ENCODE peak calls at places on chromosomes 6 and 20, in seven cellular contexts. I is smooth muscle cell of the brain vasculature, A is kidney glomerular epithelial cell, L is brain microvascular endothelial cell, T is non-pigmented ciliary epithelial cell, P is NCI-H460, V is fibroblast of mammary gland. S is an unnamed sample.

GRCh38 chr6:53465732-53466131 is 79.2 kb downstream of the GCLC start:
- DNase-seq in I (no peak), A (no peak), L (no peak), T (no peak), P (no peak), V (peak), S (no peak)

GRCh38 chr6:29853245-29853644 is 25.6 kb downstream of the HLA-G start:
- DNase-seq in I (no peak), A (no peak), L (no peak), T (no peak), P (no peak), V (no peak), S (no peak)

GRCh38 chr20:64112691-64113443 is 5.5 kb upstream of the NPBWR2 start:
- DNase-seq in I (no peak), A (no peak), L (no peak), T (no peak), P (no peak), V (no peak), S (no peak)

GRCh38 chr20:19114410-19114809 is 98.0 kb upstream of the SLC24A3 start:
- DNase-seq in I (no peak), A (no peak), L (no peak), T (no peak), P (no peak), V (no peak), S (no peak)

GRCh38 chr6:85015396-85015990 is 251.1 kb upstream of the TBX18 start:
- DNase-seq in I (peak), A (peak), L (peak), T (peak), P (peak), V (peak), S (no peak)

GRCh38 chr6:163405412-163406309 is 8.9 kb upstream of the QKI start:
- DNase-seq in I (no peak), A (no peak), L (no peak), T (no peak), P (no peak), V (peak), S (no peak)

GRCh38 chr6:143406673-143407072 is 43.8 kb downstream of the ADAT2 start:
- DNase-seq in I (no peak), A (no peak), L (no peak), T (no peak), P (no peak), V (no peak), S (no peak)

GRCh38 chr6:169899481-169900145 is 148.2 kb downstream of the ERMARD start:
- DNase-seq in I (no peak), A (no peak), L (no peak), T (no peak), P (no peak), V (no peak), S (no peak)

GRCh38 chr6:130069471-130069870 is 51.1 kb downstream of the L3MBTL3 start:
- DNase-seq in I (no peak), A (no peak), L (no peak), T (no peak), P (no peak), V (no peak), S (no peak)

GRCh38 chr20:44336725-44337380 is at the start of gene R3HDML:
- DNase-seq in I (no peak), A (no peak), L (no peak), T (no peak), P (no peak), V (no peak), S (no peak)

GRCh38 chr20:50980851-50981713 is 22.5 kb downstream of the MOCS3 start:
- DNase-seq in I (no peak), A (peak), L (peak), T (no peak), P (peak), V (peak), S (peak)

GRCh38 chr6:167829513-167829912 is 2.8 kb downstream of the AFDN start:
- DNase-seq in I (no peak), A (no peak), L (no peak), T (no peak), P (no peak), V (no peak), S (no peak)

GRCh38 chr6:65671922-65672321 is 35.1 kb downstream of the EYS start:
- DNase-seq in I (no peak), A (no peak), L (no peak), T (no peak), P (no peak), V (no peak), S (no peak)

GRCh38 chr20:3068986-3069900 is 2.2 kb upstream of the OXT start:
- DNase-seq in I (no peak), A (no peak), L (peak), T (no peak), P (no peak), V (peak), S (no peak)

GRCh38 chr6:84979541-84979940 is 215.1 kb upstream of the TBX18 start:
- DNase-seq in I (peak), A (no peak), L (peak), T (peak), P (no peak), V (peak), S (no peak)

GRCh38 chr6:20447581-20448132 is 46.0 kb downstream of the E2F3 start:
- DNase-seq in I (no peak), A (no peak), L (no peak), T (no peak), P (no peak), V (peak), S (no peak)

GRCh38 chr6:157456524-157456829 is 75.5 kb downstream of the ZDHHC14 start:
- DNase-seq in I (no peak), A (peak), L (no peak), T (no peak), P (no peak), V (no peak), S (no peak)

GRCh38 chr20:35039146-35039545 is 53.5 kb downstream of the TRPC4AP start:
- DNase-seq in I (no peak), A (peak), L (no peak), T (no peak), P (no peak), V (no peak), S (no peak)

GRCh38 chr6:38180586-38180985 is 361.1 kb downstream of the ZFAND3 start:
- DNase-seq in I (no peak), A (no peak), L (no peak), T (no peak), P (no peak), V (no peak), S (no peak)

GRCh38 chr20:57289401-57290177 is 23.1 kb upstream of the BMP7 start:
- DNase-seq in I (no peak), A (peak), L (no peak), T (no peak), P (no peak), V (no peak), S (no peak)

GRCh38 chr6:12969933-12970332 is 253.4 kb downstream of the PHACTR1 start:
- DNase-seq in I (no peak), A (peak), L (no peak), T (no peak), P (no peak), V (peak), S (no peak)

GRCh38 chr6:101294676-101295075 is 98.8 kb upstream of the GRIK2 start:
- DNase-seq in I (no peak), A (no peak), L (peak), T (no peak), P (no peak), V (peak), S (no peak)

GRCh38 chr20:2342243-2342642 is 38.5 kb upstream of the TGM6 start:
- DNase-seq in I (no peak), A (no peak), L (no peak), T (no peak), P (no peak), V (no peak), S (no peak)

GRCh38 chr20:63736893-63737689 is 627 bp downstream of the LIME1 start:
- DNase-seq in I (no peak), A (no peak), L (no peak), T (no peak), P (no peak), V (no peak), S (no peak)

GRCh38 chr6:130274007-130274406 is 51.3 kb upstream of the SAMD3 start:
- DNase-seq in I (no peak), A (no peak), L (no peak), T (no peak), P (no peak), V (no peak), S (no peak)

GRCh38 chr6:136288566-136289326 is 900 bp downstream of the BCLAF1 start:
- DNase-seq in I (peak), A (peak), L (peak), T (peak), P (peak), V (peak), S (no peak)

GRCh38 chr6:73823046-73823735 is 127.2 kb downstream of the CD109 start:
- DNase-seq in I (no peak), A (no peak), L (no peak), T (no peak), P (no peak), V (no peak), S (no peak)

GRCh38 chr6:157831018-157831369 is 7.9 kb downstream of the SNX9 start:
- DNase-seq in I (no peak), A (no peak), L (no peak), T (no peak), P (no peak), V (no peak), S (no peak)

GRCh38 chr6:88008821-88009220 is 38.8 kb upstream of the SPACA1 start:
- DNase-seq in I (peak), A (peak), L (peak), T (no peak), P (no peak), V (peak), S (no peak)

GRCh38 chr6:45305546-45305945 is 22.6 kb upstream of the RUNX2 start:
- DNase-seq in I (no peak), A (no peak), L (no peak), T (peak), P (no peak), V (peak), S (no peak)

GRCh38 chr6:165227644-165228329 is 81.6 kb downstream of the C6orf118 start:
- DNase-seq in I (no peak), A (no peak), L (no peak), T (no peak), P (no peak), V (peak), S (no peak)

GRCh38 chr6:41970436-41970846 is 28.8 kb upstream of the CCND3 start:
- DNase-seq in I (no peak), A (no peak), L (peak), T (no peak), P (no peak), V (peak), S (no peak)